ENCODE peak calls at places on chromosome 7, in five cellular contexts. B, U, E, N and K are unnamed samples.

GRCh38 chr7:80967536-80968297 is 48.9 kb upstream of the SEMA3C start:
- DNase-seq in B (no peak), U (no peak), E (no peak), N (no peak), K (peak; percentile 3)

GRCh38 chr7:47619806-47620205 is 37.9 kb upstream of the TNS3 start:
- DNase-seq in B (no peak), U (no peak), E (no peak), N (no peak), K (no peak)

GRCh38 chr7:27147211-27148030 is at the start of gene HOXA6:
- DNase-seq in B (no peak), U (no peak), E (no peak), N (no peak), K (no peak)

GRCh38 chr7:35694161-35694783 is 663 bp downstream of the HERPUD2 start:
- DNase-seq in B (peak; percentile 33), U (no peak), E (no peak), N (no peak), K (no peak)

GRCh38 chr7:47218378-47219176 is 363.3 kb downstream of the TNS3 start:
- DNase-seq in B (no peak), U (no peak), E (peak; percentile 69), N (no peak), K (no peak)

GRCh38 chr7:66409493-66409892 is 204.4 kb downstream of the TPST1 start:
- DNase-seq in B (no peak), U (no peak), E (no peak), N (no peak), K (no peak)

GRCh38 chr7:55083206-55083605 is 64.4 kb downstream of the EGFR start:
- DNase-seq in B (no peak), U (no peak), E (no peak), N (no peak), K (no peak)

GRCh38 chr7:140153666-140154161 is 23.1 kb downstream of the KDM7A start:
- DNase-seq in B (no peak), U (no peak), E (no peak), N (no peak), K (no peak)

GRCh38 chr7:30134523-30135270 is at the start of gene MTURN:
- DNase-seq in B (peak; percentile 76), U (peak; percentile 69), E (peak; percentile 43), N (peak; percentile 80), K (peak; percentile 31)